ENCODE peak calls at places on chromosome 19, in five cellular contexts. One of them, this sample, is unnamed.

GRCh38 chr19:40460185-40460584 is 5.4 kb downstream of the BLVRB start:
- DNase-seq in GM12878: no peak
- DNase-seq in HepG2: no peak
- DNase-seq in SK-N-SH: no peak
- DNase-seq in H1: no peak
- DNase-seq in this sample: no peak

GRCh38 chr19:55638864-55639359 is 1.9 kb upstream of the ZNF580 start:
- DNase-seq in SK-N-SH: peak; percentile 52
- DNase-seq in GM12878: no peak
- DNase-seq in HepG2: peak; percentile 66
- DNase-seq in H1: no peak
- DNase-seq in this sample: no peak

GRCh38 chr19:18898533-18899408 is 2.8 kb upstream of the CERS1 start:
- DNase-seq in GM12878: no peak
- DNase-seq in HepG2: no peak
- DNase-seq in SK-N-SH: no peak
- DNase-seq in H1: no peak
- DNase-seq in this sample: no peak

GRCh38 chr19:55284405-55285058 is 735 bp downstream of the BRSK1 start:
- DNase-seq in H1: no peak
- DNase-seq in GM12878: no peak
- DNase-seq in HepG2: no peak
- DNase-seq in SK-N-SH: peak; percentile 66
- DNase-seq in this sample: no peak

GRCh38 chr19:12676384-12676792 is 5.3 kb downstream of the DHPS start:
- DNase-seq in H1: no peak
- DNase-seq in GM12878: no peak
- DNase-seq in HepG2: peak; percentile 77
- DNase-seq in SK-N-SH: peak; percentile 87
- DNase-seq in this sample: peak; percentile 87

GRCh38 chr19:34540811-34541557 is 59.4 kb downstream of the WTIP start:
- DNase-seq in HepG2: no peak
- DNase-seq in H1: no peak
- DNase-seq in GM12878: no peak
- DNase-seq in SK-N-SH: no peak
- DNase-seq in this sample: no peak

GRCh38 chr19:35501684-35502083 is 11.4 kb upstream of the KRTDAP start:
- DNase-seq in HepG2: no peak
- DNase-seq in SK-N-SH: no peak
- DNase-seq in H1: no peak
- DNase-seq in GM12878: no peak
- DNase-seq in this sample: no peak

GRCh38 chr19:2650515-2650914 is 52.0 kb downstream of the GNG7 start:
- DNase-seq in SK-N-SH: no peak
- DNase-seq in GM12878: no peak
- DNase-seq in HepG2: peak; percentile 61
- DNase-seq in H1: no peak
- DNase-seq in this sample: no peak

GRCh38 chr19:2478756-2479555 is 3.0 kb downstream of the GADD45B start:
- DNase-seq in GM12878: no peak
- DNase-seq in HepG2: no peak
- DNase-seq in SK-N-SH: no peak
- DNase-seq in H1: no peak
- DNase-seq in this sample: no peak

GRCh38 chr19:55486971-55487883 is 1.0 kb upstream of the SSC5D start:
- DNase-seq in SK-N-SH: peak; percentile 72
- DNase-seq in H1: no peak
- DNase-seq in HepG2: peak; percentile 23
- DNase-seq in GM12878: no peak
- DNase-seq in this sample: no peak

GRCh38 chr19:3359850-3360493 is 6.4 kb upstream of the NFIC start:
- DNase-seq in SK-N-SH: peak; percentile 87
- DNase-seq in GM12878: no peak
- DNase-seq in H1: no peak
- DNase-seq in HepG2: no peak
- DNase-seq in this sample: no peak

GRCh38 chr19:45477713-45478453 is 10.1 kb downstream of the FOSB start:
- DNase-seq in H1: no peak
- DNase-seq in SK-N-SH: no peak
- DNase-seq in GM12878: no peak
- DNase-seq in HepG2: no peak
- DNase-seq in this sample: no peak

GRCh38 chr19:30076101-30076551 is 134.1 kb downstream of the URI1 start:
- DNase-seq in HepG2: no peak
- DNase-seq in H1: no peak
- DNase-seq in SK-N-SH: no peak
- DNase-seq in GM12878: no peak
- DNase-seq in this sample: no peak

GRCh38 chr19:56301886-56302620 is 12.6 kb downstream of the ZSCAN5A start:
- DNase-seq in SK-N-SH: no peak
- DNase-seq in GM12878: no peak
- DNase-seq in H1: no peak
- DNase-seq in HepG2: no peak
- DNase-seq in this sample: no peak

GRCh38 chr19:19181614-19182013 is 10.3 kb downstream of the BORCS8 start:
- DNase-seq in HepG2: no peak
- DNase-seq in H1: no peak
- DNase-seq in SK-N-SH: no peak
- DNase-seq in GM12878: no peak
- DNase-seq in this sample: no peak

GRCh38 chr19:43741075-43741840 is 13.5 kb downstream of the SMG9 start:
- DNase-seq in GM12878: no peak
- DNase-seq in HepG2: no peak
- DNase-seq in SK-N-SH: no peak
- DNase-seq in H1: no peak
- DNase-seq in this sample: no peak

GRCh38 chr19:52946322-52947310 is 16.1 kb downstream of the ZNF816 start:
- DNase-seq in H1: peak; percentile 89
- DNase-seq in SK-N-SH: peak; percentile 54
- DNase-seq in GM12878: no peak
- DNase-seq in HepG2: no peak
- DNase-seq in this sample: no peak

GRCh38 chr19:40283414-40284250 is 1.5 kb downstream of the AKT2 start:
- DNase-seq in HepG2: peak; percentile 58
- DNase-seq in H1: no peak
- DNase-seq in SK-N-SH: peak; percentile 9
- DNase-seq in GM12878: no peak
- DNase-seq in this sample: no peak

GRCh38 chr19:34678421-34678820 is 943 bp downstream of the ZNF302 start:
- DNase-seq in GM12878: no peak
- DNase-seq in SK-N-SH: no peak
- DNase-seq in HepG2: no peak
- DNase-seq in H1: no peak
- DNase-seq in this sample: no peak

GRCh38 chr19:15371119-15371518 is 8.5 kb downstream of the AKAP8 start:
- DNase-seq in H1: no peak
- DNase-seq in HepG2: no peak
- DNase-seq in GM12878: no peak
- DNase-seq in SK-N-SH: no peak
- DNase-seq in this sample: no peak

GRCh38 chr19:40246292-40247073 is 20.0 kb upstream of the CCNP start:
- DNase-seq in GM12878: no peak
- DNase-seq in H1: no peak
- DNase-seq in SK-N-SH: peak; percentile 54
- DNase-seq in HepG2: no peak
- DNase-seq in this sample: no peak

GRCh38 chr19:3008994-3009393 is 20.1 kb downstream of the TLE2 start:
- DNase-seq in HepG2: no peak
- DNase-seq in SK-N-SH: no peak
- DNase-seq in GM12878: no peak
- DNase-seq in H1: no peak
- DNase-seq in this sample: no peak

DNA sequence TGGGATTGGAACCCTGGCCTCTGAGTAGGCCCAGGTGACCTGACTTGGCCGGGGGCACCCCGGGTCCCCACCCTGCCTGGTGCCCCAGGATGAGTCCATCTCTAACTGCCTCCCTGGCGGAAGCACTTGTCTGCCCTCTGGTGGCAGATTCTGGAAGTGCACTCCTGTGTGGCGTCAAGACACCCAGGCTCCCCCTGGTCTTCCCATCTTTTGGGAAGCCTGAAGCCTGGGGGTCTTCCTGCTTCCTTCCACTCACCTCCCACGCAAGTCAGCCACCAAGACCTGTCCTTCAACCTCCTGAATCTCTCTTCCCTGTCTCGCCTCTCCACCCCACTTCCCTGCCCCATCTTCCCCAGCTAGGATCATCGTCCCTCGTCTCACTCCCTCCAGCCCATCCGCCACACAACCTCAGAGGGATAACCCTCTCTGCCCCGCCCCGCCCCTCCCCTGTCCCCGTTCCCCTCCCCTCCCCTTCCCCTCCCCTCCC is 7.4 kb downstream of the RABAC1 start:
- DNase-seq in SK-N-SH: peak; percentile 90
- DNase-seq in HepG2: peak; percentile 58
- DNase-seq in GM12878: no peak
- DNase-seq in H1: peak; percentile 76
- DNase-seq in this sample: peak; percentile 62
- TF ChIP-seq YY1 in SK-N-SH: no peak
- TF ChIP-seq YY1 in HepG2: no peak
- TF ChIP-seq YY1 in GM12878: peak; percentile 73
- TF ChIP-seq YY1 in H1: no peak
- TF ChIP-seq YY1 in this sample: no peak

DNA sequence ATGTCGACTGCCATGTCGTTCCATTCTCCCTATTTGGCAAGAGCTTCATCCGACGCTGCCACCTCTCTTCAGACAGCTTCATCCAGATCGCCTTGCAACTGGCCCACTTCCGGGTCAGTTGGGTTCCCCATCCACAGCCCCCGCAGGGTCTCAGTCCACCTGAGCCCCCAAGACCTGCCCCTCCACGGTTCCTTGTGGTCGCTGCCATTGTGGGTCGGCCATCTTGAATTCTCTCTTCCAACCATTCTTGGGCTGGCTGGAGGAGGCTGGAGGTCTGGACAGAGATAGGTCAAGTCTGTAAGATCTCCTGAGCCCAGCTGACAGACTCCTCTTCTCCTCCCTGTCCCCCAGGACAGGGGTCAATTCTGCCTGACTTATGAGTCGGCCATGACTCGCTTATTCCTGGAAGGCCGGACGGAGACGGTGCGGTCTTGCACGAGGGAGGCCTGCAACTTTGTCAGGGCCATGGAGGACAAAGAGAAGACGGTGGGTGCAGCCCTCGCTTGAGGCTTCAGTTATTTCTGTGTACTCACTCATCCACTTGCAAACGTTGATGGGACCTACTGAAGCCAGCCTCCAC is 19.5 kb downstream of the CPT1C start:
- DNase-seq in H1: no peak
- DNase-seq in SK-N-SH: no peak
- DNase-seq in GM12878: no peak
- DNase-seq in HepG2: no peak
- DNase-seq in this sample: no peak
- TF ChIP-seq YY1 in H1: peak; percentile 70
- TF ChIP-seq YY1 in SK-N-SH: no peak
- TF ChIP-seq YY1 in GM12878: peak; percentile 23
- TF ChIP-seq YY1 in HepG2: peak; percentile 57
- TF ChIP-seq YY1 in this sample: no peak

GRCh38 chr19:46946090-46946489 is 73.5 kb upstream of the NPAS1 start:
- DNase-seq in HepG2: no peak
- DNase-seq in GM12878: no peak
- DNase-seq in H1: no peak
- DNase-seq in SK-N-SH: no peak
- DNase-seq in this sample: no peak

GRCh38 chr19:46945668-46946067 is 74.0 kb upstream of the NPAS1 start:
- DNase-seq in HepG2: no peak
- DNase-seq in H1: no peak
- DNase-seq in SK-N-SH: no peak
- DNase-seq in GM12878: no peak
- DNase-seq in this sample: no peak

GRCh38 chr19:46944123-46944718 is 75.4 kb upstream of the NPAS1 start:
- DNase-seq in SK-N-SH: no peak
- DNase-seq in HepG2: no peak
- DNase-seq in GM12878: no peak
- DNase-seq in H1: no peak
- DNase-seq in this sample: no peak

GRCh38 chr19:46946611-46947238 is 72.9 kb upstream of the NPAS1 start:
- DNase-seq in SK-N-SH: no peak
- DNase-seq in GM12878: no peak
- DNase-seq in H1: no peak
- DNase-seq in HepG2: peak; percentile 29
- DNase-seq in this sample: no peak

GRCh38 chr19:46944918-46945628 is 74.6 kb upstream of the NPAS1 start:
- DNase-seq in HepG2: no peak
- DNase-seq in GM12878: no peak
- DNase-seq in SK-N-SH: peak; percentile 34
- DNase-seq in H1: no peak
- DNase-seq in this sample: no peak
- TF ChIP-seq YY1 in HepG2: no peak
- TF ChIP-seq YY1 in GM12878: no peak
- TF ChIP-seq YY1 in SK-N-SH: no peak
- TF ChIP-seq YY1 in H1: no peak
- TF ChIP-seq YY1 in this sample: no peak

DNA sequence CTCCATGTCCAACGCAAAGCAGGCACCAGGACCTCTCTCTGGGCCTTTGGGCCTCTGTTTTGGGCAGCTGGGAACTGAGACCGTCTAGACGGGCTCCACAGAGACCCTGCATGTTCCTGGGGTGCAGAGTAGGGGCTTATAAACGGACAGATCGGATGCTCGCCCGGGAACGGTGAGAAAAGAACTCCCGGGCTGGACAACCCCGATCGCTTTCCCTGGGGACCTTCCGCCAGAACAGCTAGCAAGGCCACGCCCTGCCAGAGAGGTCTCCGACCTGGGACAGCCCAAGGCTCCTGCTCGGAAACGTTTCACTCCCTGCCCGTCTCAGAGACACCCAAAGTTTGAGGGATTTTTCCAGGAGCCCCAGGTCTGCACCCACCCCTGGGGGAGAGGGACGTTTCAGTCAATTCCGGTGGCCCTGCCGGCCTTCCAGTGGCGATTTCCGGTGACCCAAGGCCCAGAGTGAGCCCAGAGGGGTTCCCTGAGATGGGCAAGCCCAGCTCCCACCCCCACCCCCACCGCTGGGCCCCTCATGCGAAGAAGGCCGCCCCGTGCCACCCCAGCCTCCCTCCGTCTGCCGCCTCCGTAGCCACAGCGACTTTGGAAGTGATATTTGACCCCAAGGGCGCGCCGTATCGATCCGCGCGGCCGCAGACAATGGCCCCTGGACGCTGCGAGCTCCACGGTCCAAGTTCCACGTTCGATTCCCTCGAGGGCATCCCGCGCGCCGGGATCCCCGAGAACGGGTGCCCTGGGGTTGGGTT is 1.7 kb downstream of the NR2F6 start:
- DNase-seq in GM12878: no peak
- DNase-seq in SK-N-SH: peak; percentile 71
- DNase-seq in H1: no peak
- DNase-seq in HepG2: peak; percentile 51
- DNase-seq in this sample: no peak
- TF ChIP-seq YY1 in GM12878: no peak
- TF ChIP-seq YY1 in SK-N-SH: no peak
- TF ChIP-seq YY1 in H1: no peak
- TF ChIP-seq YY1 in HepG2: peak; percentile 82
- TF ChIP-seq YY1 in this sample: no peak